ENCODE peak calls at places on chromosomes 6 and 20, in four cellular contexts. One of them, this sample, is unnamed.

GRCh38 chr20:47857142-47857993 is 72.1 kb upstream of the SULF2 start:
- DNase-seq in K562: peak
- DNase-seq in H1: no peak
- DNase-seq in HepG2: peak
- DNase-seq in this sample: no peak

GRCh38 chr6:134317471-134318131 is at the start of gene SGK1:
- DNase-seq in HepG2: no peak
- DNase-seq in H1: peak
- DNase-seq in K562: no peak
- DNase-seq in this sample: peak

GRCh38 chr20:63530788-63531160 is 6.4 kb downstream of the PTK6 start:
- DNase-seq in HepG2: no peak
- DNase-seq in H1: no peak
- DNase-seq in K562: peak
- DNase-seq in this sample: no peak

GRCh38 chr6:84467296-84467695 is 239.9 kb upstream of the CEP162 start:
- DNase-seq in K562: no peak
- DNase-seq in H1: no peak
- DNase-seq in HepG2: no peak
- DNase-seq in this sample: peak

GRCh38 chr6:16684195-16684689 is 77.0 kb downstream of the ATXN1 start:
- DNase-seq in HepG2: peak
- DNase-seq in K562: no peak
- DNase-seq in H1: no peak
- DNase-seq in this sample: no peak

GRCh38 chr20:50471231-50471630 is 39.0 kb upstream of the PTPN1 start:
- DNase-seq in K562: no peak
- DNase-seq in H1: no peak
- DNase-seq in HepG2: no peak
- DNase-seq in this sample: peak

GRCh38 chr6:112117554-112117953 is 30.2 kb downstream of the FAM229B start:
- DNase-seq in HepG2: no peak
- DNase-seq in K562: peak
- DNase-seq in H1: no peak
- DNase-seq in this sample: peak

GRCh38 chr6:73521351-73522254 is 771 bp upstream of the EEF1A1 start:
- DNase-seq in K562: peak
- DNase-seq in H1: peak
- DNase-seq in HepG2: peak
- DNase-seq in this sample: peak

GRCh38 chr6:107670792-107671199 is 153.3 kb downstream of the SCML4 start:
- DNase-seq in H1: no peak
- DNase-seq in K562: no peak
- DNase-seq in HepG2: no peak
- DNase-seq in this sample: peak

GRCh38 chr20:8082999-8083398 is 49.1 kb upstream of the PLCB1 start:
- DNase-seq in HepG2: no peak
- DNase-seq in K562: no peak
- DNase-seq in H1: no peak
- DNase-seq in this sample: no peak

GRCh38 chr6:40139447-40139846 is 205.2 kb upstream of the MOCS1 start:
- DNase-seq in H1: no peak
- DNase-seq in HepG2: no peak
- DNase-seq in K562: peak
- DNase-seq in this sample: no peak

GRCh38 chr6:138377844-138378243 is at the start of gene SMIM28:
- DNase-seq in H1: no peak
- DNase-seq in K562: no peak
- DNase-seq in HepG2: no peak
- DNase-seq in this sample: no peak

GRCh38 chr6:143107440-143107839 is 46.8 kb downstream of the AIG1 start:
- DNase-seq in HepG2: peak
- DNase-seq in K562: no peak
- DNase-seq in H1: no peak
- DNase-seq in this sample: no peak

GRCh38 chr6:169898788-169899480 is 147.5 kb downstream of the ERMARD start:
- DNase-seq in HepG2: no peak
- DNase-seq in H1: no peak
- DNase-seq in K562: peak
- DNase-seq in this sample: peak

GRCh38 chr20:24469116-24470030 is at the start of gene SYNDIG1:
- DNase-seq in K562: no peak
- DNase-seq in H1: peak
- DNase-seq in HepG2: no peak
- DNase-seq in this sample: no peak

DNA sequence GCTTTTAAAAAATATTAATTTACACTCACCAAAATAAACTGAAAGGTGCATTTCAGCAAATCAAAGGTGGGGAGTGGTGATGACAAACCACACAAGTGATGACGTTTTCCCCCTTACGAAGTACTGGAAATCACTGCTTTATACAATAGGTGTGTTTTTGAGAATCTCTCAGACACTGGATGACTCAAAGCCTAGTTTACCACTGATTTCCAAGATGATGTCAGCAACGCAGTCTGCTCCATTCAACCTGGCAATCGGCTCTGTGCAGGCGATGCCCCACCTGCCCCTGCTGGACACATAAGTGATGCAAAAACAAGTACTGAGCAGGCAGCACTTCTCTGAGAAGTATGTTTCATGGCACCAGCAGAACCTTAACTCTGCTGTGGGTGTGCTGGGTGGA is 114.4 kb downstream of the SOD2 start:
- DNase-seq in H1: no peak
- DNase-seq in HepG2: no peak
- DNase-seq in K562: no peak
- DNase-seq in this sample: no peak
- TF ChIP-seq JUN in H1: no peak
- TF ChIP-seq JUN in HepG2: no peak
- TF ChIP-seq JUN in K562: no peak
- TF ChIP-seq JUN in this sample: no peak

GRCh38 chr20:43655937-43656336 is 11.0 kb upstream of the MYBL2 start:
- DNase-seq in HepG2: no peak
- DNase-seq in H1: no peak
- DNase-seq in K562: no peak
- DNase-seq in this sample: no peak
- H2AFZ ChIP-seq in HepG2: no peak
- H2AFZ ChIP-seq in H1: no peak
- H2AFZ ChIP-seq in K562: no peak
- H2AFZ ChIP-seq in this sample: no peak

GRCh38 chr20:22563062-22563965 is 21.1 kb downstream of the FOXA2 start:
- DNase-seq in K562: no peak
- DNase-seq in HepG2: no peak
- DNase-seq in H1: no peak
- DNase-seq in this sample: no peak

GRCh38 chr20:22568872-22569344 is 15.5 kb downstream of the FOXA2 start:
- DNase-seq in HepG2: no peak
- DNase-seq in K562: no peak
- DNase-seq in H1: no peak
- DNase-seq in this sample: no peak

GRCh38 chr20:22567944-22568871 is 16.2 kb downstream of the FOXA2 start:
- DNase-seq in K562: no peak
- DNase-seq in H1: peak
- DNase-seq in HepG2: no peak
- DNase-seq in this sample: no peak

GRCh38 chr20:22562620-22563019 is 21.8 kb downstream of the FOXA2 start:
- DNase-seq in HepG2: no peak
- DNase-seq in H1: no peak
- DNase-seq in K562: no peak
- DNase-seq in this sample: no peak

DNA sequence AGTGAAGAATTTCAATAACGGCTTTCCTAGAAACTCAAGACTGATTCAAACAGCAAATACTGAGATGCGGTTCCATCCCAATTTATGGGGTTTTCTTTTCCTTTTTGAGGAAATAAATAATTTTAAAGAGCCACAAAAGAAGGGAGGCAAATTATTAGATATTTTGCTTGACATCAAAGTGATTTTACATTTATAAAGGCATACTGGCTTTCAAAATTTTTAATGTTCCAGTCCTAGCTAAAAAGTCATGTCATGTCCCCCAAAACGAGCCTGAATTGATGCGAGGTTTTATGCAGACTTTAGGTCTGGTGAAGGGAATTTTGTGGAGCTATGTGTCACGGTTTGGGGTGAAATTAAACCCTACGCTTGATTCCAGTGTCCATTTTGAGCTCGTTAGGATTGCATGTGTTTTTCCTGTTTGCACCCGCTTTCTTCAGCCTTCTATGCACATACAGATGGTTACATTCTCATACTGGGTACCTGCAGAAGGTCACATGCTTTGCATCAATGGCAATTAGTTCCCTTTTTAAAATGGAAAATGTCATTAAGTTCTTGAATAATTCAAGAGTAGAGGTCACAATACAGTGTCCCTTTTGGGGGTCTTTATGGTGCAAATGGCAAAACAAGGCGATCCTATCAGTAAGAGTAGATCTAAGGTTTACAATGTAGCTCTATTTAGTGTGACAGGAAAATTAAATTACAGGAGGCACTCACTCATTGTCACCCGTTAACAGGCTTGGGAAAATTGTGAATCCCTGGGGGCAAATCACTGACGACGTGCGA is 17.3 kb downstream of the FOXA2 start:
- DNase-seq in K562: no peak
- DNase-seq in HepG2: no peak
- DNase-seq in H1: no peak
- DNase-seq in this sample: no peak
- TF ChIP-seq EZH2 in K562: no peak
- TF ChIP-seq EZH2 in HepG2: no peak
- TF ChIP-seq EZH2 in H1: no peak
- TF ChIP-seq EZH2 in this sample: no peak

GRCh38 chr20:26208296-26209091 is 511.8 kb upstream of the ZNF337 start:
- DNase-seq in HepG2: no peak
- DNase-seq in K562: no peak
- DNase-seq in H1: peak
- DNase-seq in this sample: no peak
- TF ChIP-seq JUN in HepG2: no peak
- TF ChIP-seq JUN in K562: no peak
- TF ChIP-seq JUN in H1: no peak
- TF ChIP-seq JUN in this sample: no peak